ENCODE peak calls at places on chromosomes 11 and 22, in eight cellular contexts. One of them, this sample, is unnamed.
A peak's percentile ranks its signal among the peaks of the same experiment; 100 is the strongest.

GRCh38 chr11:55172734-55173415 is 89.1 kb upstream of the TRIM48 start:
- DNase-seq in iris pigment epithelial cell: no peak
- DNase-seq in uterus: no peak
- DNase-seq in GM23338: no peak
- DNase-seq in AG04450: no peak
- DNase-seq in heart left ventricle: no peak
- DNase-seq in GM06990: no peak
- DNase-seq in GM04503: no peak
- DNase-seq in this sample: no peak

GRCh38 chr22:20787746-20788626 is 14.1 kb downstream of the SERPIND1 start:
- DNase-seq in iris pigment epithelial cell: no peak
- DNase-seq in uterus: no peak
- DNase-seq in GM23338: no peak
- DNase-seq in AG04450: no peak
- DNase-seq in heart left ventricle: no peak
- DNase-seq in GM06990: no peak
- DNase-seq in GM04503: no peak
- DNase-seq in this sample: no peak

GRCh38 chr22:17540481-17540880 is 22.8 kb upstream of the SLC25A18 start:
- DNase-seq in iris pigment epithelial cell: no peak
- DNase-seq in uterus: no peak
- DNase-seq in GM23338: peak; percentile 60
- DNase-seq in AG04450: no peak
- DNase-seq in heart left ventricle: no peak
- DNase-seq in GM06990: no peak
- DNase-seq in GM04503: no peak
- DNase-seq in this sample: no peak

GRCh38 chr22:21623402-21623970 is 6.3 kb downstream of the YDJC start:
- DNase-seq in iris pigment epithelial cell: no peak
- DNase-seq in uterus: no peak
- DNase-seq in GM23338: no peak
- DNase-seq in AG04450: no peak
- DNase-seq in heart left ventricle: no peak
- DNase-seq in GM06990: no peak
- DNase-seq in GM04503: no peak
- DNase-seq in this sample: no peak

GRCh38 chr22:46178755-46179505 is 28.6 kb downstream of the PPARA start:
- DNase-seq in iris pigment epithelial cell: peak; percentile 50
- DNase-seq in uterus: no peak
- DNase-seq in GM23338: no peak
- DNase-seq in AG04450: no peak
- DNase-seq in heart left ventricle: no peak
- DNase-seq in GM06990: no peak
- DNase-seq in GM04503: no peak
- DNase-seq in this sample: no peak

GRCh38 chr11:111312076-111312475 is 13.7 kb downstream of the POU2AF3 start:
- DNase-seq in iris pigment epithelial cell: no peak
- DNase-seq in uterus: no peak
- DNase-seq in GM23338: no peak
- DNase-seq in AG04450: no peak
- DNase-seq in heart left ventricle: no peak
- DNase-seq in GM06990: no peak
- DNase-seq in GM04503: no peak
- DNase-seq in this sample: no peak

GRCh38 chr11:11456896-11457295 is 103.8 kb upstream of the CSNK2A3 start:
- DNase-seq in iris pigment epithelial cell: no peak
- DNase-seq in uterus: no peak
- DNase-seq in GM23338: no peak
- DNase-seq in AG04450: no peak
- DNase-seq in heart left ventricle: no peak
- DNase-seq in GM06990: no peak
- DNase-seq in GM04503: no peak
- DNase-seq in this sample: no peak

GRCh38 chr11:34758262-34758661 is 137.4 kb downstream of the EHF start:
- DNase-seq in iris pigment epithelial cell: peak; percentile 32
- DNase-seq in uterus: no peak
- DNase-seq in GM23338: no peak
- DNase-seq in AG04450: no peak
- DNase-seq in heart left ventricle: no peak
- DNase-seq in GM06990: no peak
- DNase-seq in GM04503: no peak
- DNase-seq in this sample: no peak

GRCh38 chr22:16810188-16810802 is 14.9 kb downstream of the XKR3 start:
- DNase-seq in iris pigment epithelial cell: no peak
- DNase-seq in uterus: no peak
- DNase-seq in GM23338: no peak
- DNase-seq in AG04450: no peak
- DNase-seq in heart left ventricle: no peak
- DNase-seq in GM06990: no peak
- DNase-seq in GM04503: no peak
- DNase-seq in this sample: no peak

GRCh38 chr11:113048820-113049555 is 87.8 kb downstream of the NCAM1 start:
- DNase-seq in iris pigment epithelial cell: peak; percentile 86
- DNase-seq in uterus: no peak
- DNase-seq in GM23338: no peak
- DNase-seq in AG04450: no peak
- DNase-seq in heart left ventricle: no peak
- DNase-seq in GM06990: no peak
- DNase-seq in GM04503: peak; percentile 27
- DNase-seq in this sample: no peak

GRCh38 chr22:28222976-28223375 is 303.9 kb upstream of the PITPNB start:
- DNase-seq in iris pigment epithelial cell: peak; percentile 50
- DNase-seq in uterus: peak; percentile 17
- DNase-seq in GM23338: no peak
- DNase-seq in AG04450: no peak
- DNase-seq in heart left ventricle: no peak
- DNase-seq in GM06990: no peak
- DNase-seq in GM04503: no peak
- DNase-seq in this sample: no peak

GRCh38 chr11:68665471-68665870 is 18.9 kb upstream of the GAL start:
- DNase-seq in iris pigment epithelial cell: no peak
- DNase-seq in uterus: no peak
- DNase-seq in GM23338: no peak
- DNase-seq in AG04450: no peak
- DNase-seq in heart left ventricle: no peak
- DNase-seq in GM06990: no peak
- DNase-seq in GM04503: no peak
- DNase-seq in this sample: no peak

GRCh38 chr11:104462346-104462745 is 298.4 kb upstream of the PDGFD start:
- DNase-seq in iris pigment epithelial cell: peak; percentile 86
- DNase-seq in uterus: peak; percentile 15
- DNase-seq in GM23338: no peak
- DNase-seq in AG04450: peak; percentile 68
- DNase-seq in heart left ventricle: peak; percentile 20
- DNase-seq in GM06990: no peak
- DNase-seq in GM04503: no peak
- DNase-seq in this sample: no peak

GRCh38 chr22:44730490-44731356 is 21.7 kb upstream of the ARHGAP8 start:
- DNase-seq in iris pigment epithelial cell: no peak
- DNase-seq in uterus: no peak
- DNase-seq in GM23338: no peak
- DNase-seq in AG04450: no peak
- DNase-seq in heart left ventricle: no peak
- DNase-seq in GM06990: no peak
- DNase-seq in GM04503: no peak
- DNase-seq in this sample: no peak

GRCh38 chr11:102640946-102641345 is 15.8 kb upstream of the MMP20 start:
- DNase-seq in iris pigment epithelial cell: no peak
- DNase-seq in uterus: no peak
- DNase-seq in GM23338: no peak
- DNase-seq in AG04450: no peak
- DNase-seq in heart left ventricle: no peak
- DNase-seq in GM06990: no peak
- DNase-seq in GM04503: no peak
- DNase-seq in this sample: no peak

GRCh38 chr22:42994917-42995562 is 19.9 kb downstream of the PACSIN2 start:
- DNase-seq in iris pigment epithelial cell: peak; percentile 94
- DNase-seq in uterus: peak; percentile 46
- DNase-seq in GM23338: no peak
- DNase-seq in AG04450: peak; percentile 82
- DNase-seq in heart left ventricle: peak; percentile 40
- DNase-seq in GM06990: peak; percentile 34
- DNase-seq in GM04503: peak; percentile 82
- DNase-seq in this sample: no peak

GRCh38 chr11:33266418-33267215 is 9.4 kb downstream of the HIPK3 start:
- DNase-seq in iris pigment epithelial cell: peak; percentile 93
- DNase-seq in uterus: peak; percentile 35
- DNase-seq in GM23338: peak; percentile 37
- DNase-seq in AG04450: no peak
- DNase-seq in heart left ventricle: no peak
- DNase-seq in GM06990: no peak
- DNase-seq in GM04503: no peak
- DNase-seq in this sample: no peak

GRCh38 chr11:129652828-129653227 is 162.8 kb upstream of the TMEM45B start:
- DNase-seq in iris pigment epithelial cell: peak; percentile 91
- DNase-seq in uterus: no peak
- DNase-seq in GM23338: no peak
- DNase-seq in AG04450: peak; percentile 30
- DNase-seq in heart left ventricle: no peak
- DNase-seq in GM06990: no peak
- DNase-seq in GM04503: no peak
- DNase-seq in this sample: no peak

GRCh38 chr11:2300936-2301630 is 635 bp downstream of the C11orf21 start:
- DNase-seq in iris pigment epithelial cell: no peak
- DNase-seq in uterus: no peak
- DNase-seq in GM23338: no peak
- DNase-seq in AG04450: no peak
- DNase-seq in heart left ventricle: no peak
- DNase-seq in GM06990: no peak
- DNase-seq in GM04503: no peak
- DNase-seq in this sample: no peak

GRCh38 chr11:43396617-43397016 is 37.9 kb downstream of the TTC17 start:
- DNase-seq in iris pigment epithelial cell: no peak
- DNase-seq in uterus: no peak
- DNase-seq in GM23338: peak; percentile 15
- DNase-seq in AG04450: no peak
- DNase-seq in heart left ventricle: no peak
- DNase-seq in GM06990: no peak
- DNase-seq in GM04503: no peak
- DNase-seq in this sample: no peak

GRCh38 chr22:44625421-44625760 is 76.6 kb upstream of the PRR5 start:
- DNase-seq in iris pigment epithelial cell: no peak
- DNase-seq in uterus: no peak
- DNase-seq in GM23338: no peak
- DNase-seq in AG04450: no peak
- DNase-seq in heart left ventricle: no peak
- DNase-seq in GM06990: no peak
- DNase-seq in GM04503: no peak
- DNase-seq in this sample: no peak

GRCh38 chr11:64767344-64768299 is 7.8 kb upstream of the PYGM start:
- DNase-seq in iris pigment epithelial cell: peak; percentile 65
- DNase-seq in uterus: no peak
- DNase-seq in GM23338: peak; percentile 96
- DNase-seq in AG04450: no peak
- DNase-seq in heart left ventricle: peak; percentile 64
- DNase-seq in GM06990: no peak
- DNase-seq in GM04503: no peak
- DNase-seq in this sample: no peak

GRCh38 chr11:84714316-84714780 is 912.8 kb downstream of the DLG2 start:
- DNase-seq in iris pigment epithelial cell: peak; percentile 39
- DNase-seq in uterus: no peak
- DNase-seq in GM23338: peak; percentile 91
- DNase-seq in AG04450: no peak
- DNase-seq in heart left ventricle: peak; percentile 13
- DNase-seq in GM06990: no peak
- DNase-seq in GM04503: no peak
- DNase-seq in this sample: peak; percentile 34

GRCh38 chr22:46175631-46176030 is 25.3 kb downstream of the PPARA start:
- DNase-seq in iris pigment epithelial cell: peak; percentile 51
- DNase-seq in uterus: no peak
- DNase-seq in GM23338: no peak
- DNase-seq in AG04450: peak; percentile 13
- DNase-seq in heart left ventricle: no peak
- DNase-seq in GM06990: no peak
- DNase-seq in GM04503: peak; percentile 84
- DNase-seq in this sample: no peak

GRCh38 chr11:9527481-9528140 is 45.9 kb upstream of the WEE1 start:
- DNase-seq in iris pigment epithelial cell: peak; percentile 74
- DNase-seq in uterus: peak; percentile 43
- DNase-seq in GM23338: no peak
- DNase-seq in AG04450: peak; percentile 13
- DNase-seq in heart left ventricle: no peak
- DNase-seq in GM06990: no peak
- DNase-seq in GM04503: peak; percentile 85
- DNase-seq in this sample: no peak

GRCh38 chr22:21866821-21867527 is 471 bp downstream of the MAPK1 start:
- DNase-seq in iris pigment epithelial cell: peak; percentile 35
- DNase-seq in uterus: peak; percentile 22
- DNase-seq in GM23338: peak; percentile 44
- DNase-seq in AG04450: no peak
- DNase-seq in heart left ventricle: no peak
- DNase-seq in GM06990: peak; percentile 55
- DNase-seq in GM04503: no peak
- DNase-seq in this sample: peak; percentile 49

GRCh38 chr11:21556936-21557335 is 635.9 kb upstream of the ANO5 start:
- DNase-seq in iris pigment epithelial cell: no peak
- DNase-seq in uterus: no peak
- DNase-seq in GM23338: no peak
- DNase-seq in AG04450: no peak
- DNase-seq in heart left ventricle: no peak
- DNase-seq in GM06990: no peak
- DNase-seq in GM04503: no peak
- DNase-seq in this sample: no peak

GRCh38 chr11:111541209-111542061 is 915 bp downstream of the LAYN start:
- DNase-seq in iris pigment epithelial cell: peak; percentile 91
- DNase-seq in uterus: peak; percentile 62
- DNase-seq in GM23338: peak; percentile 78
- DNase-seq in AG04450: peak; percentile 63
- DNase-seq in heart left ventricle: peak; percentile 71
- DNase-seq in GM06990: no peak
- DNase-seq in GM04503: peak; percentile 59
- DNase-seq in this sample: peak; percentile 61

GRCh38 chr11:67289226-67289650 is at the start of gene ANKRD13D:
- DNase-seq in iris pigment epithelial cell: no peak
- DNase-seq in uterus: no peak
- DNase-seq in GM23338: no peak
- DNase-seq in AG04450: no peak
- DNase-seq in heart left ventricle: no peak
- DNase-seq in GM06990: no peak
- DNase-seq in GM04503: no peak
- DNase-seq in this sample: no peak

GRCh38 chr11:11813288-11813962 is 28.3 kb upstream of the USP47 start:
- DNase-seq in iris pigment epithelial cell: peak; percentile 99
- DNase-seq in uterus: peak; percentile 34
- DNase-seq in GM23338: no peak
- DNase-seq in AG04450: peak; percentile 81
- DNase-seq in heart left ventricle: peak; percentile 44
- DNase-seq in GM06990: no peak
- DNase-seq in GM04503: peak; percentile 87
- DNase-seq in this sample: no peak